ENCODE peak calls at places on chromosomes 3 and 15, in four cellular contexts. Y is H9, B is neuronal stem cell, E is H1. P is an unnamed sample.

GRCh38 chr3:126971891-126972351 is 11.0 kb upstream of the PLXNA1 start:
- DNase-seq in B (no peak), Y (peak; percentile 56), E (no peak), P (peak; percentile 61)

GRCh38 chr15:31442203-31443090 is 115.8 kb downstream of the KLF13 start:
- DNase-seq in B (no peak), Y (no peak), E (no peak), P (peak; percentile 95)

GRCh38 chr3:61650276-61650675 is 88.9 kb downstream of the PTPRG start:
- DNase-seq in Y (no peak), E (no peak), B (no peak), P (peak; percentile 85)

GRCh38 chr3:115996420-115997108 is 373.3 kb downstream of the GAP43 start:
- DNase-seq in B (no peak), E (no peak), Y (no peak), P (peak; percentile 41)

GRCh38 chr3:155431856-155432570 is 138.5 kb upstream of the STRIT1 start:
- DNase-seq in Y (no peak), E (no peak), B (no peak), P (no peak)

GRCh38 chr15:63933522-63933921 is 99.8 kb upstream of the HERC1 start:
- DNase-seq in Y (no peak), B (no peak), E (no peak), P (peak; percentile 24)

GRCh38 chr3:10305331-10305902 is 12.7 kb upstream of the GHRL start:
- DNase-seq in Y (no peak), E (no peak), B (no peak), P (no peak)

GRCh38 chr15:70535071-70535954 is 228.0 kb downstream of the UACA start:
- DNase-seq in Y (no peak), E (no peak), B (no peak), P (no peak)

GRCh38 chr15:70437882-70438331 is 325.5 kb downstream of the UACA start:
- DNase-seq in Y (peak; percentile 53), B (no peak), E (no peak), P (no peak)

DNA sequence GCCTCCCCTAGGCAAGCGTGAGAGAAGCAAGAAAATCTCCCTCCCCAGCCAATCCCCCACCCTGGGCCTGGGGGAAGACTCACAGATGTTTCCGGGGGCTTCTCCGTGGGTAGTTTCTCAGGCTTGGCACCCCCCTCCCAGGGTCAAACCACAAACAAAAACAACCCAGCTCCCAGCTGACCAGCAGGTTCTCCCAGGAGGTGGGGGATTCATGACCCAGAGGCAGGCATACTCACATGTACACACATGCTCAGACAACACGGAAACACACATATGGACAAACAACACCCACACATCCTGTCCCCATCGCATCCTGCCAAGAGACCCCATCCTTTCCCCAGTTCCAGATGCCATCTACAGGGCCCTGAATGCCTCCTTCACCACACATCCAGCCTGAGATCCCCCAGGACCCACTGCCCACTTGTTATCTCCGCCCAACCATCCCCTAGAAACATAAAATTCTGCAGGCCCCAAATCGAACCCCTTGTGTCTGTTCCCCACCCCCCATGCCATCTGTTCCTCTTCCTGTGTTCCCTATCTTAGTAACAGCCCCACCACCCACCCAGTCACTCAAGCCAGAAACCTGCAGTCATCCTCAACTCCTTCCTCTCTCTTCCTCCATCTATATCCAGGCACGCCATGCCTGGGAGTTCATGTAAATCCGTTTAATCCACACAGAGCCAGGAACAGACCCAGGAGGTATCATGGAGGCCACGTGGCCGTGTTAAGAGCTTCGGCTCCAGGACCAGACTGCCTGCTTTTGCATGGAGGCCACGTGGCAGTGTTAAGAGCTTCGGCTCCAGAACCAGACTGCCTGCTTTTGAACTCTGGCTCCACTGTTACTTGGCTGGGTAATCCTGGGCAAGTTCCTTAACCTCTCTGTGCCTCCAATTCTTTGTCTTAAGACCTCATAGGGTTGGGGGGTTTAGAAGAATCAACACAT is 5.0 kb downstream of the CSRNP1 start:
- DNase-seq in E (no peak), B (no peak), Y (no peak), P (peak; percentile 75)
- H2AK5ac ChIP-seq in E (peak overlapping the region; percentile 84), B (no peak overlapping the region), Y (no peak overlapping the region), P (peak overlapping the region; percentile 97)

GRCh38 chr15:78914027-78914764 is 30.6 kb downstream of the CTSH start:
- DNase-seq in E (no peak), Y (no peak), B (no peak), P (no peak)

GRCh38 chr15:78913012-78913411 is 31.8 kb downstream of the CTSH start:
- DNase-seq in B (no peak), E (no peak), Y (no peak), P (no peak)

GRCh38 chr15:78910836-78911235 is 34.0 kb downstream of the CTSH start:
- DNase-seq in B (no peak), Y (no peak), E (no peak), P (no peak)

GRCh38 chr15:78917888-78918287 is 27.0 kb downstream of the CTSH start:
- DNase-seq in Y (no peak), E (no peak), B (no peak), P (no peak)

DNA sequence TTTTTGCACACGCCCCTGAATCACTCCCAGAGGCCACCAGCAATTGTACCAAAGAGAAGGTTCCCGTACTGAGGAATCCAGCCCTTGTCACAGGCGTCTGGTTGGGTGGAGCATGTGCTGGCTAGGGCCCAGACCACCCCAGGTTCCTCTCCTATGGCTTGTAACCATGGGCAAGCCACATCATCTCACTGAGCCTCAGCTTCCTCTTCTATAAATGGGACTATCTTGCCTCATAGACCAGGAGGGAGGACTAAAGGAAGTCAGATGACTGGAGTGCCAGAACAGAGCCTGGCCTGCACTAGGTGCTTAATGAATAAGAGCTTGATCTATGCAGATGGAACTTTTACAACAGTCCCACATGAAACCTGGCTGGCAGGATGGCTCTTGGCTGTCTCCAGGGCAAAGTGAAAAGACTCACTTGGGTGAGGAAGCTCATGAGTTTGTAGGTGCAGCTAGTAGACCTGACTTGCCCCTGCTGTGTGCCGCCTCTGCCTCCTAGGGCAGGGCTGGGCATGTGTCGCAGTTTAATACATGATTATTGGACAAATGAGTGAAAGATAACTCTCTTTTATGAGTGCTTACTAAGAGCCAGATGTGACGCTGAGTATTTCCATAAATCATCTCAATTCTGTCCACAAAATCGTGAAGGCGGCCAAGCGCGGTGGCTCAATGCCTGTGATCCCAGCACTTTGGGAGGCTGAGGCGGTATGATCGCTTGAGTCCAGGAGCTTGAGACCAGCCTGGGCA is 29.3 kb downstream of the CTSH start:
- DNase-seq in E (no peak), Y (no peak), B (no peak), P (no peak)
- H4K91ac ChIP-seq in E (no peak overlapping the region), Y (no peak overlapping the region), B (no peak overlapping the region), P (no peak overlapping the region)

GRCh38 chr3:193774916-193775285 is 181.9 kb downstream of the OPA1 start:
- DNase-seq in B (no peak), Y (no peak), E (no peak), P (no peak)

GRCh38 chr3:193771736-193772135 is 178.7 kb downstream of the OPA1 start:
- DNase-seq in Y (no peak), B (peak; percentile 29), E (no peak), P (no peak)

GRCh38 chr3:193772389-193772788 is 179.4 kb downstream of the OPA1 start:
- DNase-seq in E (no peak), Y (no peak), B (peak; percentile 90), P (no peak)

GRCh38 chr3:193774272-193774915 is 181.4 kb downstream of the OPA1 start:
- DNase-seq in B (no peak), Y (no peak), E (no peak), P (no peak)

GRCh38 chr3:193773266-193774183 is 180.5 kb downstream of the OPA1 start:
- DNase-seq in B (no peak), Y (no peak), E (no peak), P (no peak)
- H2AK5ac ChIP-seq in B (no peak overlapping the region), Y (no peak overlapping the region), E (no peak overlapping the region), P (no peak overlapping the region)

DNA sequence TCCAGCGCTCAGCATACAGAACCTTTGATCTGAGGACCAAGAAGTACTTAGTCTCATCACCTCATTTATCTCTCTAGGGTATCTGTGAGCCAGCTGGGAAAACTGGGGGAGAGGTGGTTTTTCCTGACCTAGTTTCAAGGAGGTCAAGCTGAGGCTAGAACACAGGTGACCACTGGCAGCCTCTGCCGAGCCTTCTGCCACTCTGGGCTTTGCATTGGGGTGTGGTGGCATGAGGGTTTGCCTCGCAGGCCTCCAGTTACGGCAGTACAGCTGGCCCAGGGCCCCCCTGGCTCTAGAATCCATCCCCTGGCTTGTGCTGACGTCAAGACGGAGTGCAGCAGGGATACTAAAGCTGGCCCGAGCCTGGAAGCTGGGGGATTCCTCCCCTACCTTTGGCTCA is 34.7 kb upstream of the CDCP1 start:
- DNase-seq in Y (no peak), E (no peak), B (no peak), P (no peak)
- H4K91ac ChIP-seq in Y (no peak overlapping the region), E (no peak overlapping the region), B (no peak overlapping the region), P (peak overlapping the region; percentile 64)